ENCODE peak calls at places on chromosomes 16 and 17, in eight cellular contexts. R is adipocyte; E is AG04450; D is CD8-positive, alpha-beta T cell; J is breast epithelium; B is ovary; S is Karpas-422; K is lung. U is an unnamed sample.
A peak's percentile ranks its signal among the peaks of the same experiment; 100 is the strongest.

GRCh38 chr17:76911299-76912007 is 43.2 kb downstream of the MGAT5B start:
- DNase-seq in E (no peak), J (no peak), B (no peak), S (no peak), D (no peak), K (no peak), R (no peak), U (no peak)

GRCh38 chr17:47605006-47605405 is 44.7 kb upstream of the KPNB1 start:
- DNase-seq in R (peak; percentile 61), J (no peak), D (no peak), S (peak; percentile 14), E (no peak), K (no peak), B (no peak), U (no peak)

GRCh38 chr17:67652433-67652832 is 65.3 kb upstream of the NOL11 start:
- DNase-seq in R (no peak), S (no peak), K (no peak), B (no peak), D (no peak), J (no peak), E (no peak), U (no peak)

GRCh38 chr17:28716740-28717577 is 709 bp downstream of the RAB34 start:
- DNase-seq in B (peak; percentile 75), S (no peak), R (peak; percentile 65), E (no peak), J (no peak), D (peak; percentile 21), K (no peak), U (peak; percentile 51)

GRCh38 chr17:59798111-59798510 is 90.7 kb downstream of the VMP1 start:
- DNase-seq in K (no peak), B (no peak), D (no peak), S (peak; percentile 29), R (no peak), E (no peak), J (no peak), U (no peak)

GRCh38 chr16:59058261-59058660 is 324.1 kb upstream of the GOT2 start:
- DNase-seq in R (no peak), K (no peak), D (no peak), J (no peak), E (no peak), S (no peak), B (no peak), U (no peak)

GRCh38 chr17:50269477-50270429 is 4.5 kb upstream of the TMEM92 start:
- DNase-seq in D (peak; percentile 54), B (peak; percentile 83), J (peak; percentile 61), E (peak; percentile 48), K (peak; percentile 78), S (peak; percentile 85), R (peak; percentile 93), U (peak; percentile 86)

GRCh38 chr17:3015890-3016289 is 47.5 kb downstream of the OR1D5 start:
- DNase-seq in R (no peak), S (no peak), K (no peak), J (no peak), E (no peak), D (no peak), B (no peak), U (no peak)

GRCh38 chr16:19419691-19420060 is 2.0 kb downstream of the TMC5 start:
- DNase-seq in S (no peak), B (no peak), E (no peak), J (no peak), R (no peak), D (no peak), K (no peak), U (no peak)

GRCh38 chr16:46929378-46930332 is 43.8 kb downstream of the DNAJA2 start:
- DNase-seq in D (peak; percentile 55), J (peak; percentile 80), R (peak; percentile 70), K (peak; percentile 61), S (peak; percentile 89), B (peak; percentile 82), E (peak; percentile 11), U (peak; percentile 67)

DNA sequence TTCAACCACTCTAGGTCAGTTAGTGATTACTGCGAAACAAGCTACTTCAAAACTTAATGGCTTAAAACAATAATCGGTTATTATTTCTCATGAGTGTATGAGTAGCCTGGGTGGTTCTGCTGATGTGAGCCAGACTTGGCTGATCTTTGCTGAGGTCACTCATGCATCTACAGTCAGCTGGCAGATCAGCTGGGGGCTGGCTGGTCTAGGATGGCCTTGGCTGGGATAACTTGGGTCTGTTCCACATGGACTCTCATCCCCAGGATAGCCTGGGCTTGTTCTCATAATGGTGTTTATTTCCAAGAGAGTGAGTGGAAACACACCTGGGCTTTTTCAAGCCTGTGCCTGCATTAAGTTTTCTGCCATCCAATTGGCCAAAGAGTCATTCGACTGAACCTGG is 13.0 kb downstream of the CCDC182 start:
- DNase-seq in E (no peak), J (no peak), K (no peak), S (no peak), R (no peak), D (no peak), B (peak; percentile 62), U (no peak)
- H3K27me3 ChIP-seq in E (peaks cover 12% of the 10 kb centered on the region), J (no peaks in the 10 kb centered on the region), K (no peaks in the 10 kb centered on the region), S (no peaks in the 10 kb centered on the region), R (peaks cover 74% of the 10 kb centered on the region), D (no peaks in the 10 kb centered on the region), B (no peaks in the 10 kb centered on the region), U (peaks cover 3% of the 10 kb centered on the region)

GRCh38 chr17:5775098-5775497 is 190.8 kb upstream of the NLRP1 start:
- DNase-seq in S (no peak), E (no peak), B (no peak), K (no peak), D (no peak), R (no peak), J (no peak), U (no peak)

GRCh38 chr17:5772720-5773119 is 188.4 kb upstream of the NLRP1 start:
- DNase-seq in S (no peak), D (no peak), B (no peak), R (no peak), J (no peak), E (no peak), K (no peak), U (peak; percentile 84)

GRCh38 chr17:5769936-5770335 is 185.6 kb upstream of the NLRP1 start:
- DNase-seq in J (no peak), R (no peak), K (no peak), B (no peak), S (no peak), E (no peak), D (no peak), U (no peak)

GRCh38 chr17:5773942-5774341 is 189.6 kb upstream of the NLRP1 start:
- DNase-seq in J (no peak), S (peak; percentile 26), K (no peak), R (no peak), D (no peak), B (no peak), E (no peak), U (no peak)

DNA sequence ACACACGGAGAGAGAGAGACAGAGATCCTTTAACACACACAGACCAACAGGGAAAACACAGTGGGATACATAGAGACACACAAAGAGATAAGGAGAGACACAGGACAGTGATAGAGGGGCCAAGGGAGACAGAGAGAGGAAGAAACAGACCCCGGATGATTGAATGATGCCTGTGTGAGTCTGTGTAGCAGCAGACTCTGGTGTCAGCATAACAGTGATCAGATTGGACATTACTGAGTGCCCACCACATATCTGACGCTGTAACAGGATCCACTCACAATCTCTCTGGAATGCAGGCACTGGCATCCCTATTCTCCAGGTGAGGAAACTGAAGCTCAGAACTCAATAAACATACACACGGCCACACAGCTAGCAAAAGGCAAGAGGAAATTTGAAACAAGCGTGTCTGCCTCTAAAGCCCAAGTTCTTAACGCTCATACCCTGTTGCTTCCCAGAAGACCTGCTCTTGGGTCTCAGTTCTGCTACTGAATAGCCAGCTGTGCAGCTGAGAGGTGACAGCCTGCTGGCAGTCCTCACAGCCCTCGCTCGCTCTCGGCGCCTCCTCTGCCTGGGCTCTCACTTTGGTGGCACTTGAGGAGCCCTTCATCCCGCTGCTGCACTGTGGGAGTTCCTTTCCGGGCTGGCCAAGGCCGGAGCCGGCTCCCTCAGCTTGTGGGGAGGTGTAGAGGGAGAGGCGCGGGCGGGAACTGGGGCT is 186.4 kb upstream of the NLRP1 start:
- DNase-seq in K (no peak), D (no peak), J (no peak), B (no peak), S (peak; percentile 32), E (no peak), R (no peak), U (peak; percentile 22)
- H3K27me3 ChIP-seq in K (peaks cover 5% of the 10 kb centered on the region), D (no peaks in the 10 kb centered on the region), J (peaks cover 32% of the 10 kb centered on the region), B (no peaks in the 10 kb centered on the region), S (no peaks in the 10 kb centered on the region), E (peaks cover 9% of the 10 kb centered on the region), R (peaks cover 70% of the 10 kb centered on the region), U (no peaks in the 10 kb centered on the region)

GRCh38 chr17:49225554-49226236 is 4.9 kb downstream of the PHOSPHO1 start:
- DNase-seq in B (no peak), E (no peak), D (no peak), K (no peak), R (no peak), S (no peak), J (no peak), U (no peak)
- H3K27me3 ChIP-seq in B (peaks cover 2% of the 10 kb centered on the region), E (peaks cover 61% of the 10 kb centered on the region), D (no peaks in the 10 kb centered on the region), K (no peaks in the 10 kb centered on the region), R (peaks cover 70% of the 10 kb centered on the region), S (no peaks in the 10 kb centered on the region), J (peaks cover 58% of the 10 kb centered on the region), U (peaks cover 87% of the 10 kb centered on the region)

GRCh38 chr17:48627242-48627597 is 1.1 kb upstream of the HOXB9 start:
- DNase-seq in E (no peak), K (no peak), B (no peak), D (no peak), R (no peak), J (no peak), S (no peak), U (no peak)
- H3K27me3 ChIP-seq in E (peaks cover 98% of the 10 kb centered on the region), K (peaks cover 17% of the 10 kb centered on the region), B (peaks cover 2% of the 10 kb centered on the region), D (peaks cover 38% of the 10 kb centered on the region), R (peaks cover 83% of the 10 kb centered on the region), J (peaks cover 100% of the 10 kb centered on the region), S (no peaks in the 10 kb centered on the region), U (peaks cover 100% of the 10 kb centered on the region)

GRCh38 chr17:9360610-9361571 is 214.7 kb downstream of the STX8 start:
- DNase-seq in B (peak; percentile 58), E (peak; percentile 67), S (no peak), K (peak; percentile 40), R (peak; percentile 94), J (no peak), D (no peak), U (peak; percentile 82)
- H3K27me3 ChIP-seq in B (no peaks in the 10 kb centered on the region), E (no peaks in the 10 kb centered on the region), S (no peaks in the 10 kb centered on the region), K (no peaks in the 10 kb centered on the region), R (no peaks in the 10 kb centered on the region), J (no peaks in the 10 kb centered on the region), D (no peaks in the 10 kb centered on the region), U (no peaks in the 10 kb centered on the region)